ENCODE peak calls at places on chromosomes 5 and 9, in ten cellular contexts. Z is NCI-H1092 treated with DMSO at 0.1 percent for 48 hours; L is lung; U is naive thymus-derived CD8-positive, alpha-beta T cell; H is NCI-H1105 treated with DMSO at 0.1 percent for 48 hours; W is upper lobe of right lung; V is fibroblast of pulmonary artery; F is brain microvascular endothelial cell; O is M059J; G is NCI-H1417. S is an unnamed sample.

GRCh38 chr5:53261245-53261644 is 151.7 kb upstream of the MOCS2 start:
- DNase-seq in G (no peak), W (no peak), V (no peak), Z (no peak), H (no peak), O (peak; percentile 60), U (no peak), L (no peak), F (peak; percentile 14), S (no peak)

GRCh38 chr5:16160706-16161105 is 18.9 kb downstream of the MARCHF11 start:
- DNase-seq in V (peak; percentile 82), F (peak; percentile 37), O (peak; percentile 72), U (no peak), H (peak; percentile 80), Z (peak; percentile 65), W (no peak), L (no peak), G (peak; percentile 90), S (no peak)

GRCh38 chr9:90477535-90477934 is 165.1 kb downstream of the DIRAS2 start:
- DNase-seq in G (no peak), V (no peak), F (no peak), W (no peak), U (no peak), L (no peak), Z (no peak), O (no peak), H (no peak), S (no peak)

GRCh38 chr5:108311682-108312081 is 70.2 kb downstream of the FBXL17 start:
- DNase-seq in G (no peak), W (no peak), V (no peak), U (no peak), H (no peak), F (no peak), L (no peak), Z (no peak), O (no peak), S (no peak)

GRCh38 chr9:101018391-101018990 is 10.0 kb upstream of the PLPPR1 start:
- DNase-seq in L (no peak), F (no peak), W (no peak), O (no peak), V (no peak), H (peak; percentile 80), G (no peak), U (no peak), Z (peak; percentile 96), S (no peak)

GRCh38 chr5:28473531-28474107 is 1435.2 kb upstream of the CDH9 start:
- DNase-seq in V (peak; percentile 16), W (no peak), G (no peak), L (no peak), F (peak; percentile 24), H (no peak), Z (no peak), O (peak; percentile 40), U (no peak), S (no peak)

GRCh38 chr5:172458956-172459355 is 4.6 kb upstream of the SH3PXD2B start:
- DNase-seq in U (no peak), W (no peak), L (no peak), O (no peak), Z (no peak), H (no peak), G (no peak), V (no peak), F (no peak), S (no peak)

GRCh38 chr9:97737429-97737828 is 40.3 kb upstream of the XPA start:
- DNase-seq in F (peak; percentile 6), L (no peak), V (no peak), Z (no peak), G (peak; percentile 22), W (no peak), H (no peak), O (peak; percentile 57), U (no peak), S (no peak)

GRCh38 chr9:112174965-112175795 is at the start of gene SUSD1:
- DNase-seq in Z (peak; percentile 56), V (no peak), F (no peak), O (no peak), W (peak; percentile 76), U (peak; percentile 39), H (peak; percentile 17), L (peak; percentile 37), G (peak; percentile 79), S (peak; percentile 86)

GRCh38 chr5:62115009-62115408 is 191.0 kb upstream of the KIF2A start:
- DNase-seq in G (no peak), Z (no peak), U (no peak), H (no peak), F (no peak), V (no peak), L (no peak), O (no peak), W (no peak), S (no peak)

GRCh38 chr5:119363936-119364335 is 8.1 kb downstream of the TNFAIP8 start:
- DNase-seq in G (no peak), F (no peak), Z (no peak), O (no peak), L (no peak), W (no peak), U (no peak), V (no peak), H (no peak), S (no peak)

GRCh38 chr9:99445920-99446319 is 223.8 kb downstream of the SEC61B start:
- DNase-seq in V (no peak), Z (no peak), U (no peak), G (no peak), F (no peak), L (no peak), H (no peak), O (peak; percentile 62), W (no peak), S (no peak)

GRCh38 chr9:105413486-105414068 is 34.3 kb upstream of the FSD1L start:
- DNase-seq in O (peak; percentile 58), L (no peak), H (peak; percentile 9), W (no peak), U (no peak), V (peak; percentile 52), F (peak; percentile 28), Z (no peak), G (peak; percentile 65), S (no peak)

GRCh38 chr5:178334856-178335255 is 102.3 kb upstream of the PHYKPL start:
- DNase-seq in V (no peak), U (no peak), G (no peak), W (peak; percentile 72), F (no peak), H (no peak), O (no peak), Z (no peak), L (no peak), S (peak; percentile 82)

GRCh38 chr5:122130152-122130551 is 806 bp downstream of the ZNF474 start:
- DNase-seq in O (no peak), H (no peak), U (no peak), W (no peak), F (peak; percentile 69), L (no peak), G (no peak), Z (no peak), V (no peak), S (no peak)

GRCh38 chr9:119836036-119836435 is 466.8 kb upstream of the BRINP1 start:
- DNase-seq in Z (peak; percentile 16), G (peak; percentile 93), U (no peak), H (no peak), L (no peak), V (no peak), W (no peak), F (no peak), O (no peak), S (no peak)

GRCh38 chr5:1110260-1110929 is 1.5 kb downstream of the SLC12A7 start:
- DNase-seq in L (no peak), H (no peak), W (no peak), F (no peak), G (no peak), Z (no peak), O (no peak), V (no peak), U (no peak), S (no peak)

GRCh38 chr9:134839441-134840125 is 41.0 kb upstream of the FCN2 start:
- DNase-seq in Z (no peak), F (no peak), O (no peak), H (no peak), U (no peak), V (no peak), W (no peak), G (no peak), L (no peak), S (no peak)

GRCh38 chr5:56516936-56517521 is 283.9 kb upstream of the ANKRD55 start:
- DNase-seq in V (peak; percentile 61), O (peak; percentile 20), G (peak; percentile 14), F (peak; percentile 17), Z (no peak), H (peak; percentile 22), W (no peak), U (no peak), L (no peak), S (no peak)

GRCh38 chr5:164563370-164563769 is 1058.0 kb downstream of the MAT2B start:
- DNase-seq in H (no peak), Z (no peak), G (peak; percentile 7), F (no peak), W (no peak), L (no peak), O (no peak), U (no peak), V (no peak), S (no peak)

GRCh38 chr5:173572431-173573125 is 43.9 kb downstream of the BOD1 start:
- DNase-seq in G (no peak), L (no peak), O (peak; percentile 82), F (no peak), V (no peak), Z (no peak), U (no peak), H (no peak), W (no peak), S (no peak)

S was measured in posterior vena cava.